ENCODE peak calls at places on chromosome 1, in four cellular contexts. One of them, this sample, is unnamed. For H3K4me1 and H3K9me1, the result is how much of the 10 kb centered on the place peaks cover.

GRCh38 chr1:939511-940107 is 15.9 kb downstream of the SAMD11 start:
- DNase-seq in IMR-90: no peak
- DNase-seq in K562: no peak
- DNase-seq in keratinocyte: no peak
- DNase-seq in this sample: no peak

GRCh38 chr1:53573931-53574330 is 114.7 kb downstream of the DMRTB1 start:
- DNase-seq in IMR-90: no peak
- DNase-seq in keratinocyte: no peak
- DNase-seq in K562: no peak
- DNase-seq in this sample: no peak

GRCh38 chr1:196400478-196401453 is 207.5 kb downstream of the KCNT2 start:
- DNase-seq in keratinocyte: no peak
- DNase-seq in IMR-90: peak
- DNase-seq in K562: no peak
- DNase-seq in this sample: peak

GRCh38 chr1:53060580-53060979 is 1.4 kb upstream of the PODN start:
- DNase-seq in keratinocyte: no peak
- DNase-seq in K562: no peak
- DNase-seq in IMR-90: peak
- DNase-seq in this sample: no peak

GRCh38 chr1:111649648-111650047 is 30.1 kb downstream of the RAP1A start:
- DNase-seq in keratinocyte: no peak
- DNase-seq in IMR-90: no peak
- DNase-seq in K562: no peak
- DNase-seq in this sample: no peak

GRCh38 chr1:229883504-229884200 is 183.4 kb upstream of the GALNT2 start:
- DNase-seq in keratinocyte: no peak
- DNase-seq in IMR-90: no peak
- DNase-seq in K562: no peak
- DNase-seq in this sample: no peak

GRCh38 chr1:56160916-56161315 is 418.4 kb downstream of the PLPP3 start:
- DNase-seq in K562: no peak
- DNase-seq in keratinocyte: no peak
- DNase-seq in IMR-90: no peak
- DNase-seq in this sample: no peak

GRCh38 chr1:47690341-47691244 is 252.7 kb downstream of the FOXD2 start:
- DNase-seq in keratinocyte: no peak
- DNase-seq in K562: no peak
- DNase-seq in IMR-90: no peak
- DNase-seq in this sample: no peak

GRCh38 chr1:109776911-109777310 is 13.2 kb upstream of the EPS8L3 start:
- DNase-seq in IMR-90: peak
- DNase-seq in keratinocyte: peak
- DNase-seq in K562: peak
- DNase-seq in this sample: peak

GRCh38 chr1:52725903-52726264 is 369 bp upstream of the ZYG11B start:
- DNase-seq in K562: no peak
- DNase-seq in keratinocyte: no peak
- DNase-seq in IMR-90: no peak
- DNase-seq in this sample: no peak

GRCh38 chr1:29453502-29454240 is 217.3 kb downstream of the PTPRU start:
- DNase-seq in keratinocyte: no peak
- DNase-seq in K562: peak
- DNase-seq in IMR-90: peak
- DNase-seq in this sample: peak

GRCh38 chr1:89687254-89687653 is 54.3 kb downstream of the LRRC8C start:
- DNase-seq in IMR-90: peak
- DNase-seq in keratinocyte: no peak
- DNase-seq in K562: no peak
- DNase-seq in this sample: no peak

GRCh38 chr1:199545780-199546179 is 481.7 kb upstream of the NR5A2 start:
- DNase-seq in IMR-90: no peak
- DNase-seq in K562: no peak
- DNase-seq in keratinocyte: no peak
- DNase-seq in this sample: peak

GRCh38 chr1:117171900-117172501 is 38.7 kb downstream of the VTCN1 start:
- DNase-seq in IMR-90: peak
- DNase-seq in keratinocyte: no peak
- DNase-seq in K562: no peak
- DNase-seq in this sample: no peak

GRCh38 chr1:216614011-216614934 is 109.0 kb downstream of the ESRRG start:
- DNase-seq in keratinocyte: no peak
- DNase-seq in IMR-90: no peak
- DNase-seq in K562: no peak
- DNase-seq in this sample: no peak

GRCh38 chr1:213094446-213094845 is 43.4 kb downstream of the RPS6KC1 start:
- DNase-seq in IMR-90: no peak
- DNase-seq in keratinocyte: no peak
- DNase-seq in K562: no peak
- DNase-seq in this sample: no peak

GRCh38 chr1:234078143-234078542 is 173.7 kb downstream of the SLC35F3 start:
- DNase-seq in IMR-90: no peak
- DNase-seq in keratinocyte: no peak
- DNase-seq in K562: no peak
- DNase-seq in this sample: no peak

GRCh38 chr1:31944205-31945089 is 6.3 kb upstream of the PTP4A2 start:
- DNase-seq in keratinocyte: no peak
- DNase-seq in IMR-90: peak
- DNase-seq in K562: peak
- DNase-seq in this sample: peak

GRCh38 chr1:84330125-84330984 is 28.8 kb downstream of the SAMD13 start:
- DNase-seq in keratinocyte: no peak
- DNase-seq in IMR-90: no peak
- DNase-seq in K562: no peak
- DNase-seq in this sample: no peak

GRCh38 chr1:169958987-169959386 is 65.3 kb upstream of the SCYL3 start:
- DNase-seq in K562: no peak
- DNase-seq in keratinocyte: no peak
- DNase-seq in IMR-90: no peak
- DNase-seq in this sample: no peak

GRCh38 chr1:194873328-194873923 is 1687.0 kb upstream of the B3GALT2 start:
- DNase-seq in K562: peak
- DNase-seq in IMR-90: peak
- DNase-seq in keratinocyte: no peak
- DNase-seq in this sample: no peak

GRCh38 chr1:182700351-182700709 is 15.9 kb upstream of the RGS8 start:
- DNase-seq in keratinocyte: no peak
- DNase-seq in IMR-90: no peak
- DNase-seq in K562: no peak
- DNase-seq in this sample: no peak
- H3K4me1 ChIP-seq in keratinocyte: under half
- H3K4me1 ChIP-seq in IMR-90: under half
- H3K4me1 ChIP-seq in K562: under half
- H3K4me1 ChIP-seq in this sample: under half

GRCh38 chr1:10938741-10939417 is 73.6 kb upstream of the TARDBP start:
- DNase-seq in keratinocyte: no peak
- DNase-seq in K562: no peak
- DNase-seq in IMR-90: no peak
- DNase-seq in this sample: no peak

GRCh38 chr1:10941891-10942541 is 70.4 kb upstream of the TARDBP start:
- DNase-seq in K562: peak
- DNase-seq in IMR-90: no peak
- DNase-seq in keratinocyte: no peak
- DNase-seq in this sample: peak

GRCh38 chr1:10940838-10941237 is 71.6 kb upstream of the TARDBP start:
- DNase-seq in keratinocyte: no peak
- DNase-seq in K562: no peak
- DNase-seq in IMR-90: no peak
- DNase-seq in this sample: no peak

GRCh38 chr1:10940451-10940804 is 72.0 kb upstream of the TARDBP start:
- DNase-seq in IMR-90: no peak
- DNase-seq in K562: no peak
- DNase-seq in keratinocyte: no peak
- DNase-seq in this sample: no peak

DNA sequence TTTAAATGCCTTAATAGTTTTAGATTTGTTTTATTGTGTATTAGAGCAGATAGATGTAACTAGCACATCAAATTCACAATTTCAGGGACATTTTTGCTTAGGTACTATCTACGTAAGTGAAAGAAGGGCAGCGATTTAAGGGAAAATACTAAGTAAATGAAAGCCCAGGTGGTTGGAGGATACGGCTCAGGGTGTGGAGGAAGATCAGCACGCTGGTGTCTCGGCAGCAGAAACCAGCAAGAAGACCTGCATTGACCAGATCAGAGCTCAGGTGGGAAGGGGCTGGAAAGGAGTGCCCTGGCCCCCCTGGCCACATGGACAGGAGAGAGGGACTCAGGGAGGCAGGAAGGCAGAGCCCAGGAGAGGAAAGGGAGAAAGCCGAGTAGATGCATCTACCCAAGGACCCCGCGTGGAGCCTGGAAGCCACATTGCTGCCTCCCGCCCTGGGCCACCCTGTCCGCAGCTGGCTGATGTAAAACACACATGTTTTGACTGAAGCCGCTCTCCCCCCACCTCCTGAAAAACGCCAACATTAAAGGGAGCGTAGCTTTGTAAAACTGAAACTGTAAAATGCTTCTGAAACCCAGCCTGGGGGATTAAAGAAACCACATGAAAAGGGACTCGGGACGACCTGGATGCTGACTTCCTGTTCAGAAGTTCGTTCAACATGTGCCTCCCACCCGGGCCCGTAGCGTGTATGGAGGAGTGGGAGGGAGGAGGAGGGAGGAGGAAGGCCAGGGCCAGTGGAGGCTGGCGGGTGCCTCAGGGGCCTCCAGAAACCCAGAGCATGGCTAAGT is 72.6 kb upstream of the TARDBP start:
- DNase-seq in IMR-90: peak
- DNase-seq in K562: no peak
- DNase-seq in keratinocyte: no peak
- DNase-seq in this sample: no peak
- H3K9ac ChIP-seq in IMR-90: no peak
- H3K9ac ChIP-seq in K562: peak
- H3K9ac ChIP-seq in keratinocyte: no peak
- H3K9ac ChIP-seq in this sample: no peak

GRCh38 chr1:94677087-94677486 is 135.5 kb upstream of the F3 start:
- DNase-seq in keratinocyte: no peak
- DNase-seq in K562: no peak
- DNase-seq in IMR-90: no peak
- DNase-seq in this sample: no peak

GRCh38 chr1:94675373-94675772 is 133.8 kb upstream of the F3 start:
- DNase-seq in IMR-90: peak
- DNase-seq in K562: no peak
- DNase-seq in keratinocyte: no peak
- DNase-seq in this sample: no peak

GRCh38 chr1:94678187-94678863 is 136.8 kb upstream of the F3 start:
- DNase-seq in IMR-90: no peak
- DNase-seq in K562: no peak
- DNase-seq in keratinocyte: no peak
- DNase-seq in this sample: no peak

GRCh38 chr1:94677714-94678113 is 136.2 kb upstream of the F3 start:
- DNase-seq in IMR-90: no peak
- DNase-seq in keratinocyte: no peak
- DNase-seq in K562: peak
- DNase-seq in this sample: no peak

GRCh38 chr1:94676686-94677085 is 135.1 kb upstream of the F3 start:
- DNase-seq in K562: no peak
- DNase-seq in IMR-90: no peak
- DNase-seq in keratinocyte: no peak
- DNase-seq in this sample: no peak
- H3K9me1 ChIP-seq in K562: under half
- H3K9me1 ChIP-seq in IMR-90: under half
- H3K9me1 ChIP-seq in keratinocyte: under half
- H3K9me1 ChIP-seq in this sample: under half

DNA sequence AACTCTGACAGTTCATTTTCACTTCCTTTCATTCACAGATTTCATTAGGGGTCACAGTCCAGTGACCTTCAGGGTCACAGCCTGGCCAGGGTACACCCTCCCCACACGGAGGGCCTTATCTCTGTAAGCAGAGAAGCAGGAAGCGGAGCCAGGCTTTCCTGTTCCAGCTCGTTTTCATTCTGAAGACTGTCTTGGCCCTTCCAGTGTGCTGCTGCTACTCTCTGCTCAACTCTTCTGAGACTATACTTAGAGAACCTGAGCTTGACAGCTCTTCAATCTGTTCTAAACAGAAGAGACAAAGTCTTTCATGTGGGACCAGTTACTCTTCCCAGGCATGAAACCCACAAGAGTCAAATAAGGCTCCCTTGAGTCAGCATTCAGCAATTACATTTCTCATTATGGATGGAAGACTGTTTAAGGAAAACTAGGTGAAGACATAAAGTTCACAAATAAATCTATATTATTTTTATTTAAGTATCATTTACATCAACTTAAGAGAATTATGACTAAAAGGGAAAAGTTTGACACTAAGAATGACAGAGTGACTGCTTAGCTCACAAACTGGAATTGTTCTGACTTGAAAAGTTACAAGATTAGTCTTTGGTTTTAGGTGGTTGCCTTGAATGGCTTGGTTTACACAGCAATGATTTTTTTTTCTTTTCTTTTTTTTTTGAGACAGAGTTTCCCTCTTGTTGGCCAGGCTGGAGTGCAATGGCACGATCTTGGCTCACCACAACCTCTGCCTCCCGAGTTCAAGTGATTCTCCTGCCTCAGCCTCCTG is 4.8 kb upstream of the TDRD10 start:
- DNase-seq in IMR-90: no peak
- DNase-seq in K562: peak
- DNase-seq in keratinocyte: no peak
- DNase-seq in this sample: peak
- H3K4me1 ChIP-seq in IMR-90: under half
- H3K4me1 ChIP-seq in K562: under half
- H3K4me1 ChIP-seq in keratinocyte: under half
- H3K4me1 ChIP-seq in this sample: half or more

GRCh38 chr1:103208844-103209243 is 100.5 kb upstream of the COL11A1 start:
- DNase-seq in keratinocyte: no peak
- DNase-seq in K562: no peak
- DNase-seq in IMR-90: no peak
- DNase-seq in this sample: no peak

DNA sequence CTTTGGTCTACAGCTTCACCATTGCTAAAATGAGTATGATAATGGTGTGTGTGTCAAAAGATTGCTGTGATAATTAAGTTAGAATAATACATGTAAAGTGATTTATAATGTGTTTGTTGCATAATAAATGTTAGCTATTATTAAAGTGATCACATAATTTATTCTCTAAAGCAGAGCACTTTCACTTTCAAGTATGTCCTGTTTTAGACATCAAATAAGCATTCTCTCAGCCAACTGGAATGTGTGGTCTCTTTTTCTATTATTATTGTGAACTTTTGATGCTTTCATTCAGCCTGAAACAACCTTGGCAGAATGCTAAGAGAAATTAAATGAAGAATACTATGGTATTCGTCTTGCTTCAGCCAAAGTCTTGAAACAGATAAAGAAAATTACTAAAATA is 102.8 kb upstream of the COL11A1 start:
- DNase-seq in K562: no peak
- DNase-seq in IMR-90: peak
- DNase-seq in keratinocyte: no peak
- DNase-seq in this sample: peak
- H3K9ac ChIP-seq in K562: no peak
- H3K9ac ChIP-seq in IMR-90: no peak
- H3K9ac ChIP-seq in keratinocyte: no peak
- H3K9ac ChIP-seq in this sample: no peak

This sample was measured in endothelial cell of umbilical vein.